ENCODE peak calls at places on chromosomes 11 and 22, in four cellular contexts. F, R, Q and E are unnamed samples.

GRCh38 chr11:16013649-16014275 is 342.6 kb downstream of the SOX6 start:
- DNase-seq in R (no peak), F (no peak), Q (no peak), E (no peak)

GRCh38 chr22:32561163-32561562 is 86.6 kb downstream of the FBXO7 start:
- DNase-seq in F (no peak), R (no peak), Q (no peak), E (no peak)

GRCh38 chr11:34609850-34610249 is 11.0 kb upstream of the EHF start:
- DNase-seq in R (no peak), Q (no peak), F (no peak), E (no peak)

GRCh38 chr11:108122166-108122628 is 830 bp downstream of the ACAT1 start:
- DNase-seq in R (peak; percentile 37), Q (peak; percentile 68), F (no peak), E (no peak)

GRCh38 chr11:20002312-20003216 is 157.7 kb downstream of the DBX1 start:
- DNase-seq in R (no peak), F (no peak), Q (no peak), E (peak; percentile 84)

GRCh38 chr22:31556627-31557203 is 60.4 kb downstream of the SFI1 start:
- DNase-seq in Q (no peak), R (peak; percentile 60), F (peak; percentile 6), E (no peak)

GRCh38 chr11:108343714-108344113 is 120.8 kb downstream of the ATM start:
- DNase-seq in R (no peak), Q (no peak), F (no peak), E (no peak)

GRCh38 chr11:20599424-20600346 is at the start of gene SLC6A5:
- DNase-seq in F (no peak), Q (no peak), R (peak; percentile 96), E (peak; percentile 74)

GRCh38 chr11:33828604-33829429 is 54.5 kb upstream of the FBXO3 start:
- DNase-seq in Q (no peak), R (peak; percentile 60), F (no peak), E (no peak)

GRCh38 chr11:46352063-46352841 is 5.0 kb downstream of the DGKZ start:
- DNase-seq in Q (no peak), R (peak; percentile 85), F (no peak), E (no peak)

GRCh38 chr11:61488651-61489291 is 19.8 kb upstream of the LRRC10B start:
- DNase-seq in R (peak; percentile 68), Q (peak; percentile 93), F (no peak), E (peak; percentile 80)

GRCh38 chr11:129260750-129261149 is 68.6 kb upstream of the ARHGAP32 start:
- DNase-seq in R (no peak), F (no peak), Q (no peak), E (no peak)

GRCh38 chr11:29159552-29160465 is 857.0 kb downstream of the KCNA4 start:
- DNase-seq in F (peak; percentile 31), R (peak; percentile 84), Q (no peak), E (peak; percentile 71)

GRCh38 chr11:9047986-9048522 is 43.3 kb downstream of the SCUBE2 start:
- DNase-seq in Q (no peak), F (no peak), R (peak; percentile 22), E (no peak)

GRCh38 chr11:119092880-119093665 is 8.4 kb downstream of the HMBS start:
- DNase-seq in F (no peak), Q (no peak), R (no peak), E (no peak)

GRCh38 chr22:47092896-47093311 is 330.5 kb downstream of the TBC1D22A start:
- DNase-seq in F (no peak), R (no peak), Q (peak; percentile 19), E (no peak)

GRCh38 chr11:2521081-2521480 is 76.3 kb downstream of the KCNQ1 start:
- DNase-seq in Q (peak; percentile 35), F (no peak), R (no peak), E (peak; percentile 13)

GRCh38 chr11:107679255-107680024 is 32.4 kb downstream of the SLN start:
- DNase-seq in Q (no peak), R (no peak), F (no peak), E (no peak)

GRCh38 chr22:24060375-24060788 is 49.3 kb downstream of the CABIN1 start:
- DNase-seq in F (no peak), Q (no peak), R (no peak), E (no peak)

GRCh38 chr11:17256512-17256911 is 20.0 kb upstream of the NUCB2 start:
- DNase-seq in R (no peak), Q (no peak), F (no peak), E (no peak)

DNA sequence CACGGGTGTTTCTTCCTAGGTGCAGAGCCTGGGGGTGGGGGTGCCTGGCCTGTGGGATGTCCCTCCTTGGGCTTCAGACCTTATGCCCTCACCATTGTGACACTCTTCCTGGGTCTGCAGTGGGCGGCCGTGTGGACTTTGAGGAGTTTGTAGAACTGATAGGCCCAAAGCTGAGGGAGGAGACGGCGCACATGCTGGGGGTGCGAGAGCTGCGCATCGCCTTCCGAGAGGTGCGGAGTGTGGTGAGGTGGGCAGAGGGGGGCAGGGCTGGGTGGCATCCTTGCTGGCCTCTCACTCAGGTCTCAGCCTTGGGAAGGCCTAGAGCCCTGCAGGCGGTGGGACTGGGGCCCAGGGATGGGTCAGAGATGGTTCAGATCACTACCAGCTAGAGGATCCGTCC is 2.3 kb downstream of the CABP4 start:
- DNase-seq in R (no peak), Q (no peak), F (no peak), E (no peak)
- H3K4me1 ChIP-seq in R (no peaks in the 10 kb centered on the region), Q (no peaks in the 10 kb centered on the region), F (no peaks in the 10 kb centered on the region), E (no peaks in the 10 kb centered on the region)

GRCh38 chr11:67376421-67376820 is 3.0 kb upstream of the CLCF1 start:
- DNase-seq in Q (no peak), F (no peak), R (peak; percentile 28), E (no peak)
- H3K4me1 ChIP-seq in Q (peaks cover 32% of the 10 kb centered on the region), F (peaks cover 72% of the 10 kb centered on the region), R (peaks cover 28% of the 10 kb centered on the region), E (peaks cover 36% of the 10 kb centered on the region)

GRCh38 chr11:120441592-120441991 is 70.0 kb upstream of the GRIK4 start:
- DNase-seq in R (no peak), Q (no peak), F (no peak), E (no peak)
- H3K4me1 ChIP-seq in R (no peaks in the 10 kb centered on the region), Q (no peaks in the 10 kb centered on the region), F (no peaks in the 10 kb centered on the region), E (no peaks in the 10 kb centered on the region)

GRCh38 chr11:12219732-12220131 is 109.3 kb downstream of the MICAL2 start:
- DNase-seq in R (no peak), F (no peak), Q (no peak), E (no peak)

GRCh38 chr11:12216100-12216499 is 105.7 kb downstream of the MICAL2 start:
- DNase-seq in F (no peak), R (no peak), Q (no peak), E (no peak)

GRCh38 chr11:12216542-12217422 is 106.4 kb downstream of the MICAL2 start:
- DNase-seq in R (no peak), F (no peak), Q (no peak), E (no peak)

GRCh38 chr11:12218909-12219308 is 108.5 kb downstream of the MICAL2 start:
- DNase-seq in F (no peak), R (no peak), Q (no peak), E (peak; percentile 61)

GRCh38 chr11:12217879-12218278 is 107.5 kb downstream of the MICAL2 start:
- DNase-seq in R (no peak), F (no peak), Q (no peak), E (no peak)
- H3K4me1 ChIP-seq in R (peaks cover 3% of the 10 kb centered on the region), F (peaks cover 36% of the 10 kb centered on the region), Q (peaks cover 76% of the 10 kb centered on the region), E (peaks cover 80% of the 10 kb centered on the region)

DNA sequence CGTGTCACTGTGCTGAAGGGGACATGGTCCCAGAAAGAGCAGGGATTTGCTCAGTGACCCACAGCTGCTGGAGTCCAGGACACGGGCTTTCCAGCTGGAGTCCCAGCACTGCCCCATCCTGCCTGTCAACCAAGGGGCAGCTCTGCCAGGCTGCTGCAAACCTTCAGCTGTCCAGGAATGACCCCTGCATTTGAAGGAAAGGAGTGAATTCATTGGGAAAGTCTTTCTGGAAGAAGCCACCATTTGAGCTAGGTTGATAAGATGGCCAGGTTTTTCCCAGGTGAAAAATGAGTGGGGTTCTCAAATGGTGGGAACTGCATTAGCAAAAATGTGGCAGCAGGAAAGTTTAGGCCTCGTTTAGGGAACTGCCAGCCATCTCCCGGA is 9.4 kb downstream of the KCNK7 start:
- DNase-seq in F (no peak), R (no peak), Q (no peak), E (no peak)
- H3K4me1 ChIP-seq in F (peaks cover 14% of the 10 kb centered on the region), R (peaks cover 3% of the 10 kb centered on the region), Q (peaks cover 40% of the 10 kb centered on the region), E (no peaks in the 10 kb centered on the region)

DNA sequence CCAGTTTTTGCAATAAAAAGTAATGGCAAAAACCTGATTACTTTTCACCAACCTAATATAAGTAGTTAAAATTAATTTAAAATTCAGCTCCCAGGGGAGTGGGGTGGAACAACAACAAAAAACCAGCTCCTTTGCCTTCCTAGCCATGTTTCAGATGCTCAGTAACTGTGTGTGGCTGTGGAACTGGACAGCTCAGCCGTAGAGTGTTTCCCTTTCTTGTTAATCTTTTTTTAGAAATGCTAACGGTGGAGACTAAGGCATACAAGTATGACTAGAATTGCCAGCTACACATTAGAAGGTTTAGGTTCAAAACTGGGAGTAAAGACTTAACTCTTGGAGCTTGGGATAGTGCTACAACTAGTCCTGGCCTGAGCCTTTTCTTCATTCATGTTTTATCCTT is 45.0 kb downstream of the PPP6R3 start:
- DNase-seq in Q (no peak), F (no peak), R (no peak), E (no peak)
- H3K4me1 ChIP-seq in Q (peaks cover 84% of the 10 kb centered on the region), F (no peaks in the 10 kb centered on the region), R (peaks cover 24% of the 10 kb centered on the region), E (no peaks in the 10 kb centered on the region)

DNA sequence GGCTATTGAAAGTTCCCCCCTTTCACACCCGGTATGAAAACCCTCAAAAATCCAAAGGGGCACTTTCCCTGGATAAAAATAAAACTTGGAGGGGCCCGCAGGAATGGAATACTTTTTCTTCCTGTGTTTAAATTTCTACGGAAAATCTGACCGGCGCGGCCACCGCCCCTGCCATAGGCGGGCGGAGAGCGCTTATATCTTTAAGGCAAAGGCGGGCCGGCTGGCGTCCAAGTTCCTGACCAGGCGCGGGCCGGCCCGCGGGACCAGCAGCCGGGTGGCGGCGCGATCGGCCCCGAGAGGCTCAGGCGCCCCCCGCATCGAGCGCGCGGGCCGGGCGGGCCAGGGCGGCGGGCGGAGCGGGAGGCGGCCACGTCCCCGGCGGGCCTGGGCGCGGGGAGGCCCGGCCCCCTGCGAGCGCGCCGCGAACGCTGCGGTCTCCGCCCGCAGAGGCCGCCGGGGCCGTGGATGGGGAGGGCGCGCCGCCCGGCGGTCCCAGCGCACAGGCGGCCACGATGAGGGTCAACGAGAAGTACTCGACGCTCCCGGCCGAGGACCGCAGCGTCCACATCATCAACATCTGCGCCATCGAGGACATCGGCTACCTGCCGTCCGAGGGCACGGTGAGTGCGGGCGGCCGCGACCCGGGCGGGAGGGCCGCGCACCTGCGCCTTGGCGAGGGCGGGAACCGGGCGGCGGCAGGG is at the start of gene ANO1:
- DNase-seq in Q (peak; percentile 66), R (peak; percentile 57), F (no peak), E (peak; percentile 68)
- H3K4me1 ChIP-seq in Q (peaks cover 48% of the 10 kb centered on the region), R (peaks cover 11% of the 10 kb centered on the region), F (peaks cover 23% of the 10 kb centered on the region), E (peaks cover 11% of the 10 kb centered on the region)